ENCODE peak calls at places on chromosomes 4 and X, in seven cellular contexts. One of them, this sample, is unnamed.

GRCh38 chrX:39052751-39053150 is 251.5 kb downstream of the MID1IP1 start:
- DNase-seq in SK-N-SH: no peak
- DNase-seq in K562: no peak
- DNase-seq in GM12878: no peak
- DNase-seq in GM12892: no peak
- DNase-seq in H1: no peak
- DNase-seq in HepG2: no peak
- DNase-seq in this sample: no peak

GRCh38 chrX:154696328-154697045 is 43.1 kb upstream of the CTAG2 start:
- DNase-seq in HepG2: no peak
- DNase-seq in GM12878: no peak
- DNase-seq in H1: no peak
- DNase-seq in K562: no peak
- DNase-seq in GM12892: no peak
- DNase-seq in SK-N-SH: no peak
- DNase-seq in this sample: no peak

GRCh38 chr4:10093801-10094552 is 22.6 kb downstream of the WDR1 start:
- DNase-seq in K562: no peak
- DNase-seq in SK-N-SH: peak; percentile 50
- DNase-seq in HepG2: no peak
- DNase-seq in GM12878: no peak
- DNase-seq in GM12892: no peak
- DNase-seq in H1: no peak
- DNase-seq in this sample: no peak

GRCh38 chrX:42755820-42756219 is 22.1 kb downstream of the PPP1R2C start:
- DNase-seq in HepG2: no peak
- DNase-seq in K562: no peak
- DNase-seq in H1: no peak
- DNase-seq in GM12878: no peak
- DNase-seq in GM12892: no peak
- DNase-seq in SK-N-SH: no peak
- DNase-seq in this sample: no peak

GRCh38 chrX:24113161-24113560 is 36.4 kb upstream of the ZFX start:
- DNase-seq in HepG2: no peak
- DNase-seq in GM12878: no peak
- DNase-seq in K562: no peak
- DNase-seq in SK-N-SH: no peak
- DNase-seq in H1: no peak
- DNase-seq in GM12892: no peak
- DNase-seq in this sample: no peak

GRCh38 chr4:87662871-87663270 is 12.8 kb downstream of the DMP1 start:
- DNase-seq in HepG2: no peak
- DNase-seq in GM12892: no peak
- DNase-seq in SK-N-SH: no peak
- DNase-seq in GM12878: no peak
- DNase-seq in H1: no peak
- DNase-seq in K562: no peak
- DNase-seq in this sample: no peak

GRCh38 chrX:9873952-9874351 is 87.7 kb downstream of the SHROOM2 start:
- DNase-seq in GM12892: peak; percentile 36
- DNase-seq in GM12878: no peak
- DNase-seq in SK-N-SH: peak; percentile 37
- DNase-seq in HepG2: peak; percentile 24
- DNase-seq in K562: peak; percentile 35
- DNase-seq in H1: no peak
- DNase-seq in this sample: no peak

GRCh38 chrX:2650865-2651264 is 40.2 kb upstream of the CD99 start:
- DNase-seq in GM12892: no peak
- DNase-seq in H1: no peak
- DNase-seq in GM12878: no peak
- DNase-seq in K562: no peak
- DNase-seq in SK-N-SH: no peak
- DNase-seq in HepG2: no peak
- DNase-seq in this sample: no peak

GRCh38 chrX:85851418-85851817 is 195.9 kb downstream of the CHM start:
- DNase-seq in GM12878: no peak
- DNase-seq in GM12892: no peak
- DNase-seq in HepG2: peak; percentile 14
- DNase-seq in SK-N-SH: peak; percentile 3
- DNase-seq in H1: peak; percentile 2
- DNase-seq in K562: peak; percentile 39
- DNase-seq in this sample: no peak

GRCh38 chrX:112874140-112874539 is 33.5 kb upstream of the AMOT start:
- DNase-seq in H1: no peak
- DNase-seq in GM12892: no peak
- DNase-seq in SK-N-SH: no peak
- DNase-seq in K562: no peak
- DNase-seq in HepG2: no peak
- DNase-seq in GM12878: no peak
- DNase-seq in this sample: no peak

GRCh38 chrX:78455901-78456300 is 128.5 kb upstream of the CYSLTR1 start:
- DNase-seq in GM12878: no peak
- DNase-seq in K562: no peak
- DNase-seq in GM12892: no peak
- DNase-seq in HepG2: no peak
- DNase-seq in SK-N-SH: no peak
- DNase-seq in H1: no peak
- DNase-seq in this sample: no peak

GRCh38 chr4:186644737-186645261 is 78.9 kb downstream of the FAT1 start:
- DNase-seq in H1: no peak
- DNase-seq in SK-N-SH: no peak
- DNase-seq in HepG2: peak; percentile 80
- DNase-seq in GM12878: no peak
- DNase-seq in GM12892: no peak
- DNase-seq in K562: peak; percentile 29
- DNase-seq in this sample: no peak

GRCh38 chr4:73620115-73620792 is at the start of gene RASSF6:
- DNase-seq in GM12878: no peak
- DNase-seq in K562: peak; percentile 61
- DNase-seq in SK-N-SH: no peak
- DNase-seq in GM12892: no peak
- DNase-seq in HepG2: no peak
- DNase-seq in H1: peak; percentile 57
- DNase-seq in this sample: no peak

GRCh38 chrX:110741213-110741796 is 54.3 kb downstream of the CHRDL1 start:
- DNase-seq in GM12878: no peak
- DNase-seq in K562: no peak
- DNase-seq in SK-N-SH: no peak
- DNase-seq in GM12892: no peak
- DNase-seq in H1: no peak
- DNase-seq in HepG2: no peak
- DNase-seq in this sample: no peak

GRCh38 chrX:40175416-40176255 is 77.9 kb upstream of the BCOR start:
- DNase-seq in SK-N-SH: peak; percentile 68
- DNase-seq in HepG2: peak; percentile 47
- DNase-seq in GM12878: no peak
- DNase-seq in H1: no peak
- DNase-seq in GM12892: no peak
- DNase-seq in K562: peak; percentile 91
- DNase-seq in this sample: no peak

GRCh38 chr4:7037425-7037824 is 5.7 kb upstream of the TADA2B start:
- DNase-seq in H1: no peak
- DNase-seq in GM12892: no peak
- DNase-seq in HepG2: peak; percentile 37
- DNase-seq in GM12878: no peak
- DNase-seq in SK-N-SH: no peak
- DNase-seq in K562: no peak
- DNase-seq in this sample: no peak

GRCh38 chrX:96407501-96407900 is 277.1 kb upstream of the DIAPH2 start:
- DNase-seq in GM12878: no peak
- DNase-seq in GM12892: no peak
- DNase-seq in K562: no peak
- DNase-seq in SK-N-SH: no peak
- DNase-seq in H1: no peak
- DNase-seq in HepG2: peak; percentile 19
- DNase-seq in this sample: no peak

GRCh38 chr4:142194905-142195304 is 558.5 kb downstream of the IL15 start:
- DNase-seq in K562: no peak
- DNase-seq in GM12892: no peak
- DNase-seq in GM12878: no peak
- DNase-seq in HepG2: no peak
- DNase-seq in SK-N-SH: no peak
- DNase-seq in H1: no peak
- DNase-seq in this sample: no peak

GRCh38 chr4:173448103-173448502 is 49.2 kb upstream of the SCRG1 start:
- DNase-seq in HepG2: no peak
- DNase-seq in H1: no peak
- DNase-seq in SK-N-SH: peak; percentile 47
- DNase-seq in GM12878: no peak
- DNase-seq in K562: no peak
- DNase-seq in GM12892: no peak
- DNase-seq in this sample: no peak

GRCh38 chr4:7244343-7244680 is 52.0 kb downstream of the SORCS2 start:
- DNase-seq in GM12878: no peak
- DNase-seq in SK-N-SH: no peak
- DNase-seq in GM12892: no peak
- DNase-seq in K562: no peak
- DNase-seq in HepG2: no peak
- DNase-seq in H1: no peak
- DNase-seq in this sample: no peak

DNA sequence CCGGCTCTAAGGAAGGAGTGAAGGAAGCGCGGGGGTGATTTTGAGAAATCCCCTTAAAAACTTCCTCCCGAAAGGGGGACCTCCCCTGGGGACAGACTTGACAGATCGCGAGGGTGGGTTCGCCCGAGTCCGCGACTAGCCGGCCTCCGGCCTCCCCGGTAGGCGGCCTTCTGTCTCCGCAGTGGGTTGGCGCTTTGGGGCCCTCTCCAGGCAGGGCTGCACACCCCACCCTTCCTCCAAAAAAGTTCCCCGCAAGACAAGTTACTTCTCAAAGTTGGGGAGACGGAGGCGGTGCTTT is 24.8 kb downstream of the HOPX start:
- DNase-seq in H1: no peak
- DNase-seq in GM12892: no peak
- DNase-seq in HepG2: no peak
- DNase-seq in K562: no peak
- DNase-seq in GM12878: no peak
- DNase-seq in SK-N-SH: peak; percentile 63
- DNase-seq in this sample: peak; percentile 19
- TF ChIP-seq TAF1 in H1: no peak
- TF ChIP-seq TAF1 in GM12892: no peak
- TF ChIP-seq TAF1 in HepG2: no peak
- TF ChIP-seq TAF1 in K562: no peak
- TF ChIP-seq TAF1 in GM12878: no peak
- TF ChIP-seq TAF1 in SK-N-SH: no peak
- TF ChIP-seq TAF1 in this sample: no peak

DNA sequence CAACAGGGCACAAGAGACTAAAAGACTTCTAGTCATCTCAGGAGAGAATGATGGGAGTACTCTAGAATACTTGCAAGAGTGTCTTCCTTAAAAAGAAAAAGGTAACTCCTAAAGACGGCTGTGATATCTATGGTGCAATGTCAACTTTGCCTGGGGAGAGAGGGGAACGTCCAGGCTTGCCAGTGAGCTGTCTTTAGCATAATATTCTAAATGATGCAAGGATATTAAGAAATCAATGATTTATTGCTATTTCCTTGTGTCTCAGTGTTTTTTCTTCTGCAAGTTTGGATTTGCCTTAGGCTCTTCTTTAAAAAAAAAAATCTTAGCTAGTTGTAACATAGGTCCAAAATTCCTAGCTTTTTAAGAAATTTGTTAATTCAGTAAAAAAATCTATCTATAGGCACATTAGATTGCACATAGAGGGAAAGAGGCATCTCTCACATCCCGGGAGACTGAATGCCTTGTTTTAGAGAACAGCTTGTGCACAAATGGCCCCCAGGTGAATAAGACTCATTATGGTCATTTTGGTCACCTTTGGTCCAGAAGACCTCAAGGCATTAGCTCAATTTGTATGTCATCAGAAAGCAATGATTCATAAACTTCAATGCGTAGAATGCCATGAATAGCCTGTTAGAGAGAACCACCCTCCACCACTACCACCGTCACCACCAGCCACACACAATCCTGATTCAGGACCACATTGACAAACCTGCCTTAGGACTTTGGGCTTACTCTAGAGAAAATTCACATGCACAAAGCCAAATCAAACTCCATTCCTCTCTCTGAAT is 104.1 kb downstream of the PALLD start:
- DNase-seq in GM12878: no peak
- DNase-seq in H1: no peak
- DNase-seq in SK-N-SH: no peak
- DNase-seq in GM12892: no peak
- DNase-seq in K562: no peak
- DNase-seq in HepG2: no peak
- DNase-seq in this sample: no peak
- TF ChIP-seq TAF1 in GM12878: no peak
- TF ChIP-seq TAF1 in H1: no peak
- TF ChIP-seq TAF1 in SK-N-SH: no peak
- TF ChIP-seq TAF1 in GM12892: no peak
- TF ChIP-seq TAF1 in K562: no peak
- TF ChIP-seq TAF1 in HepG2: no peak
- TF ChIP-seq TAF1 in this sample: no peak

GRCh38 chr4:163063891-163064290 is 102.8 kb downstream of the NAF1 start:
- DNase-seq in GM12878: no peak
- DNase-seq in HepG2: no peak
- DNase-seq in H1: no peak
- DNase-seq in K562: no peak
- DNase-seq in GM12892: no peak
- DNase-seq in SK-N-SH: no peak
- DNase-seq in this sample: no peak
- TF ChIP-seq TAF1 in GM12878: no peak
- TF ChIP-seq TAF1 in HepG2: no peak
- TF ChIP-seq TAF1 in H1: no peak
- TF ChIP-seq TAF1 in K562: no peak
- TF ChIP-seq TAF1 in GM12892: no peak
- TF ChIP-seq TAF1 in SK-N-SH: no peak
- TF ChIP-seq TAF1 in this sample: no peak

DNA sequence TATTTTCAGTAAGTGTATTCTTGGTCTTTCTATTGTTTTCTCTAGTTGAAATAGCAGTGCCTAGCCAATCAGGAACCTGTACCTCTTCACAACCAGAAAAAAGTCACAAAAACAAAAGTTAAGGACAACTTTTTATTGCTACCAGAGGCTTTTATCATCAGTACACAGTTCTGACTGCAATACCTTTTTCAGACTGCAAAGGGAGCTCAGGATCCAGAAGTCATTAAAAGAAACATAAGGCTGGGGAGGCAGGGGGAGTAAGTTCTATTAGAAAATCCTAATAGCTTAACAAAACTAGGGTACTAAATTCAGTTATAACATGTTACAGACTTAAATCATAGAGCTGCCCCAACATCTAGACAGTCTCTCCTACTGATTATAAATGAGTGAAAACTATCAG is 28.8 kb downstream of the CCNI start:
- DNase-seq in GM12892: no peak
- DNase-seq in GM12878: no peak
- DNase-seq in SK-N-SH: peak; percentile 14
- DNase-seq in H1: no peak
- DNase-seq in HepG2: peak; percentile 10
- DNase-seq in K562: peak; percentile 21
- DNase-seq in this sample: no peak
- TF ChIP-seq TAF1 in GM12892: no peak
- TF ChIP-seq TAF1 in GM12878: no peak
- TF ChIP-seq TAF1 in SK-N-SH: no peak
- TF ChIP-seq TAF1 in H1: no peak
- TF ChIP-seq TAF1 in HepG2: no peak
- TF ChIP-seq TAF1 in K562: no peak
- TF ChIP-seq TAF1 in this sample: no peak

DNA sequence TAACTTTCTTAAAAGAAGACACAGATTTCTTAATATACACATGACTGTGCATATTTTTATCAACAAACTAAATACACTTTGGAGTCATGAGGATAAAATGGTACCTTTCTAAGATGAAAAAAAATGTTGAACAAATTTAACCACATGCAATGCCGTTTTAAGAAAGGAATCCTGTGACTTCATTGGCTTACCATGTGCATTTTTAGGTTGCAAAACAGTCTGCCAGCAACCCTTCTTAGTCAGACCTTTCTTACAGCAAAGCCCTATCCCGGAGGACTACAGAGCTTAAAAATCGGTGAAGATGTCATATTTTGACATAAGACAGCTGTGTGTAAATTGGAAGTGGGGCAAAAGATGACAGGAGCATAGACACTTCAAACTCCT is 51.6 kb downstream of the GASK1B start:
- DNase-seq in GM12892: no peak
- DNase-seq in H1: no peak
- DNase-seq in HepG2: peak; percentile 27
- DNase-seq in GM12878: no peak
- DNase-seq in SK-N-SH: no peak
- DNase-seq in K562: no peak
- DNase-seq in this sample: no peak
- TF ChIP-seq TAF1 in GM12892: no peak
- TF ChIP-seq TAF1 in H1: no peak
- TF ChIP-seq TAF1 in HepG2: no peak
- TF ChIP-seq TAF1 in GM12878: no peak
- TF ChIP-seq TAF1 in SK-N-SH: no peak
- TF ChIP-seq TAF1 in K562: no peak
- TF ChIP-seq TAF1 in this sample: no peak

This sample was measured in GM12891.